ENCODE peak calls at places on chromosomes 16 and 17, in eight cellular contexts. One of them, this sample, is unnamed.
A peak's percentile ranks its signal among the peaks of the same experiment; 100 is the strongest.

GRCh38 chr16:31700200-31700529 is 172.5 kb downstream of the AHSP start:
- DNase-seq in IMR-90: no peak
- DNase-seq in choroid plexus epithelial cell: peak; percentile 67
- DNase-seq in PC-3: peak; percentile 82
- DNase-seq in body of pancreas: no peak
- DNase-seq in heart left ventricle: no peak
- DNase-seq in heart right ventricle: no peak
- DNase-seq in D721Med: peak; percentile 83
- DNase-seq in this sample: no peak

GRCh38 chr17:7930841-7931631 is 710 bp downstream of the TRAPPC1 start:
- DNase-seq in choroid plexus epithelial cell: peak; percentile 17
- DNase-seq in PC-3: no peak
- DNase-seq in heart left ventricle: no peak
- DNase-seq in heart right ventricle: no peak
- DNase-seq in IMR-90: no peak
- DNase-seq in body of pancreas: no peak
- DNase-seq in D721Med: no peak
- DNase-seq in this sample: no peak

GRCh38 chr16:6149031-6149430 is 1051.4 kb upstream of the EEF2KMT start:
- DNase-seq in body of pancreas: no peak
- DNase-seq in heart left ventricle: no peak
- DNase-seq in PC-3: no peak
- DNase-seq in heart right ventricle: no peak
- DNase-seq in D721Med: no peak
- DNase-seq in IMR-90: no peak
- DNase-seq in choroid plexus epithelial cell: no peak
- DNase-seq in this sample: no peak

GRCh38 chr17:77887464-77888241 is 70.8 kb upstream of the TNRC6C start:
- DNase-seq in heart right ventricle: peak; percentile 84
- DNase-seq in PC-3: no peak
- DNase-seq in D721Med: no peak
- DNase-seq in choroid plexus epithelial cell: peak; percentile 66
- DNase-seq in body of pancreas: peak; percentile 78
- DNase-seq in IMR-90: peak; percentile 76
- DNase-seq in heart left ventricle: peak; percentile 91
- DNase-seq in this sample: peak; percentile 60

GRCh38 chr17:19753049-19753444 is 4.9 kb upstream of the ALDH3A1 start:
- DNase-seq in choroid plexus epithelial cell: peak; percentile 51
- DNase-seq in D721Med: no peak
- DNase-seq in heart right ventricle: peak; percentile 67
- DNase-seq in body of pancreas: peak; percentile 66
- DNase-seq in IMR-90: peak; percentile 60
- DNase-seq in heart left ventricle: peak; percentile 86
- DNase-seq in PC-3: peak; percentile 99
- DNase-seq in this sample: no peak

GRCh38 chr17:55772086-55772485 is 21.2 kb downstream of the PCTP start:
- DNase-seq in heart left ventricle: no peak
- DNase-seq in D721Med: no peak
- DNase-seq in choroid plexus epithelial cell: no peak
- DNase-seq in PC-3: no peak
- DNase-seq in body of pancreas: no peak
- DNase-seq in heart right ventricle: no peak
- DNase-seq in IMR-90: no peak
- DNase-seq in this sample: no peak

GRCh38 chr17:38451840-38452529 is 23.7 kb downstream of the ARHGAP23 start:
- DNase-seq in IMR-90: peak; percentile 94
- DNase-seq in heart right ventricle: peak; percentile 69
- DNase-seq in heart left ventricle: no peak
- DNase-seq in choroid plexus epithelial cell: peak; percentile 82
- DNase-seq in D721Med: no peak
- DNase-seq in PC-3: no peak
- DNase-seq in body of pancreas: no peak
- DNase-seq in this sample: peak; percentile 45

GRCh38 chr17:37643829-37644228 is 583 bp upstream of the DDX52 start:
- DNase-seq in heart left ventricle: no peak
- DNase-seq in heart right ventricle: no peak
- DNase-seq in IMR-90: no peak
- DNase-seq in D721Med: no peak
- DNase-seq in PC-3: no peak
- DNase-seq in choroid plexus epithelial cell: no peak
- DNase-seq in body of pancreas: peak; percentile 43
- DNase-seq in this sample: no peak

GRCh38 chr17:12406623-12407228 is 259.0 kb upstream of the MYOCD start:
- DNase-seq in heart right ventricle: no peak
- DNase-seq in choroid plexus epithelial cell: peak; percentile 8
- DNase-seq in IMR-90: peak; percentile 18
- DNase-seq in D721Med: no peak
- DNase-seq in PC-3: no peak
- DNase-seq in body of pancreas: no peak
- DNase-seq in heart left ventricle: no peak
- DNase-seq in this sample: no peak

GRCh38 chr17:76726231-76726765 is at the start of gene JMJD6:
- DNase-seq in body of pancreas: peak; percentile 97
- DNase-seq in heart right ventricle: peak; percentile 97
- DNase-seq in heart left ventricle: peak; percentile 98
- DNase-seq in D721Med: peak; percentile 87
- DNase-seq in IMR-90: peak; percentile 95
- DNase-seq in choroid plexus epithelial cell: peak; percentile 96
- DNase-seq in PC-3: peak; percentile 97
- DNase-seq in this sample: peak; percentile 93

GRCh38 chr17:17344507-17345293 is 41.5 kb downstream of the NT5M start:
- DNase-seq in heart right ventricle: no peak
- DNase-seq in choroid plexus epithelial cell: no peak
- DNase-seq in heart left ventricle: no peak
- DNase-seq in body of pancreas: no peak
- DNase-seq in PC-3: no peak
- DNase-seq in IMR-90: no peak
- DNase-seq in D721Med: no peak
- DNase-seq in this sample: no peak

GRCh38 chr16:80990577-80990976 is 16.1 kb downstream of the CMC2 start:
- DNase-seq in heart right ventricle: no peak
- DNase-seq in heart left ventricle: no peak
- DNase-seq in body of pancreas: no peak
- DNase-seq in D721Med: no peak
- DNase-seq in PC-3: no peak
- DNase-seq in choroid plexus epithelial cell: no peak
- DNase-seq in IMR-90: no peak
- DNase-seq in this sample: no peak

GRCh38 chr16:22938647-22939046 is 124.7 kb downstream of the HS3ST2 start:
- DNase-seq in IMR-90: no peak
- DNase-seq in PC-3: peak; percentile 23
- DNase-seq in D721Med: no peak
- DNase-seq in body of pancreas: no peak
- DNase-seq in heart left ventricle: no peak
- DNase-seq in heart right ventricle: no peak
- DNase-seq in choroid plexus epithelial cell: no peak
- DNase-seq in this sample: no peak

GRCh38 chr16:84925092-84925772 is 86.1 kb downstream of the ZDHHC7 start:
- DNase-seq in heart right ventricle: peak; percentile 59
- DNase-seq in IMR-90: no peak
- DNase-seq in choroid plexus epithelial cell: peak; percentile 43
- DNase-seq in body of pancreas: peak; percentile 62
- DNase-seq in heart left ventricle: peak; percentile 64
- DNase-seq in D721Med: no peak
- DNase-seq in PC-3: peak; percentile 55
- DNase-seq in this sample: peak; percentile 61
- TF ChIP-seq CTCF in heart right ventricle: peak; percentile 85
- TF ChIP-seq CTCF in IMR-90: peak; percentile 63
- TF ChIP-seq CTCF in choroid plexus epithelial cell: peak; percentile 89
- TF ChIP-seq CTCF in body of pancreas: peak; percentile 74
- TF ChIP-seq CTCF in heart left ventricle: peak; percentile 82
- TF ChIP-seq CTCF in D721Med: peak; percentile 63
- TF ChIP-seq CTCF in PC-3: peak; percentile 92
- TF ChIP-seq CTCF in this sample: peak; percentile 84

DNA sequence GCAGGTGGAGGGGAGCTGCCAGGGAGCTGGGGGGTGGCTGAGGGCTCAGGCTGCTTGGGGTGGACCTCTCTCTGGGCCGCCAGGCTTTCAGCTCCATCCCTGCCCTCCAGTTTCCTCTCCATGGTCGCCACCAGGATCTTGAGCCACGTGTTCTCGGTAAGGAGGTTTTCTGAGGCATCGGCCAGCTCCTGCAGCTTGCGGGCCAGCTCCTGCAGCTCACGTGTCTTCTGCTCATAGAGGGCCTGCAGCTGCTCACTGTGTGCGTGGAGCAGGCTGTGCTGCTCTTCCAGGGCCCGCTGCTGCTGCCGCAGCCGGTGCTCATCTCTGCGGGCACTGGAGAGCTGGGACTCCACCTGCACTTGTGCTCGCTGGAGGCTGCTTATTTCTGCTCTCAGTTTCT is 11.0 kb downstream of the SNN start:
- DNase-seq in D721Med: no peak
- DNase-seq in IMR-90: no peak
- DNase-seq in heart right ventricle: no peak
- DNase-seq in body of pancreas: no peak
- DNase-seq in heart left ventricle: no peak
- DNase-seq in choroid plexus epithelial cell: no peak
- DNase-seq in PC-3: no peak
- DNase-seq in this sample: no peak
- TF ChIP-seq CTCF in D721Med: no peak
- TF ChIP-seq CTCF in IMR-90: no peak
- TF ChIP-seq CTCF in heart right ventricle: no peak
- TF ChIP-seq CTCF in body of pancreas: no peak
- TF ChIP-seq CTCF in heart left ventricle: no peak
- TF ChIP-seq CTCF in choroid plexus epithelial cell: no peak
- TF ChIP-seq CTCF in PC-3: no peak
- TF ChIP-seq CTCF in this sample: no peak

GRCh38 chr17:67016039-67016762 is 28.2 kb upstream of the CACNG1 start:
- DNase-seq in D721Med: no peak
- DNase-seq in heart right ventricle: no peak
- DNase-seq in choroid plexus epithelial cell: no peak
- DNase-seq in IMR-90: no peak
- DNase-seq in PC-3: no peak
- DNase-seq in heart left ventricle: no peak
- DNase-seq in body of pancreas: no peak
- DNase-seq in this sample: no peak
- TF ChIP-seq CTCF in D721Med: no peak
- TF ChIP-seq CTCF in heart right ventricle: no peak
- TF ChIP-seq CTCF in choroid plexus epithelial cell: no peak
- TF ChIP-seq CTCF in IMR-90: no peak
- TF ChIP-seq CTCF in PC-3: peak; percentile 10
- TF ChIP-seq CTCF in heart left ventricle: no peak
- TF ChIP-seq CTCF in body of pancreas: no peak
- TF ChIP-seq CTCF in this sample: no peak

DNA sequence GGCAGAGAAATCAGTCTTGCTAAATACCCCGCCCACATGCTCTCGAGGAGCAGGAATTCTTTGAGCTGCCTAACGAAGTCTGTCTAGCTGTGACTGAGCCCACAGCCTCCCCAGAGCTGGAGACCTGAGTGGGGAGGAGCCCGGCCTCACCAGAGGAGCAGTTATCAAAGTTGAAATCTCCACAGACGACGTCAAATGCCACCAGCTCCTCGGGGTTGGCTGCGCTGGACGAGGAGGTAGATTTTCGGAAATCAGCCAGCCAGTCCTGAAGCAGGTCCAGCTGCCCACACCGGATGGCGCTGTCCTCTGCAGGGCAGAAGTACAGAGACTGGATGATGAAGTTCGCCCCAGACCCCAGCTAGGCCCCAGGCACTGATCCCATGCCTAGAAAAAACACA is 53.8 kb downstream of the PRMT7 start:
- DNase-seq in body of pancreas: no peak
- DNase-seq in heart right ventricle: no peak
- DNase-seq in heart left ventricle: no peak
- DNase-seq in PC-3: no peak
- DNase-seq in IMR-90: peak; percentile 27
- DNase-seq in choroid plexus epithelial cell: peak; percentile 31
- DNase-seq in D721Med: no peak
- DNase-seq in this sample: no peak
- TF ChIP-seq CTCF in body of pancreas: no peak
- TF ChIP-seq CTCF in heart right ventricle: no peak
- TF ChIP-seq CTCF in heart left ventricle: no peak
- TF ChIP-seq CTCF in PC-3: peak; percentile 19
- TF ChIP-seq CTCF in IMR-90: peak; percentile 25
- TF ChIP-seq CTCF in choroid plexus epithelial cell: peak; percentile 36
- TF ChIP-seq CTCF in D721Med: no peak
- TF ChIP-seq CTCF in this sample: peak; percentile 27

GRCh38 chr16:50505714-50506542 is 42.3 kb upstream of the NKD1 start:
- DNase-seq in D721Med: no peak
- DNase-seq in PC-3: no peak
- DNase-seq in heart right ventricle: peak; percentile 11
- DNase-seq in choroid plexus epithelial cell: no peak
- DNase-seq in heart left ventricle: no peak
- DNase-seq in IMR-90: no peak
- DNase-seq in body of pancreas: no peak
- DNase-seq in this sample: peak; percentile 86

GRCh38 chr16:50507397-50507796 is 40.8 kb upstream of the NKD1 start:
- DNase-seq in D721Med: no peak
- DNase-seq in heart right ventricle: no peak
- DNase-seq in body of pancreas: no peak
- DNase-seq in IMR-90: no peak
- DNase-seq in PC-3: no peak
- DNase-seq in choroid plexus epithelial cell: no peak
- DNase-seq in heart left ventricle: no peak
- DNase-seq in this sample: no peak

GRCh38 chr16:50506543-50506937 is 41.7 kb upstream of the NKD1 start:
- DNase-seq in heart left ventricle: no peak
- DNase-seq in heart right ventricle: no peak
- DNase-seq in IMR-90: no peak
- DNase-seq in choroid plexus epithelial cell: no peak
- DNase-seq in D721Med: no peak
- DNase-seq in body of pancreas: no peak
- DNase-seq in PC-3: no peak
- DNase-seq in this sample: no peak

GRCh38 chr16:50505115-50505514 is 43.1 kb upstream of the NKD1 start:
- DNase-seq in body of pancreas: no peak
- DNase-seq in heart left ventricle: no peak
- DNase-seq in PC-3: no peak
- DNase-seq in choroid plexus epithelial cell: no peak
- DNase-seq in heart right ventricle: no peak
- DNase-seq in D721Med: no peak
- DNase-seq in IMR-90: no peak
- DNase-seq in this sample: no peak

GRCh38 chr16:50509521-50510341 is 38.5 kb upstream of the NKD1 start:
- DNase-seq in choroid plexus epithelial cell: peak; percentile 22
- DNase-seq in PC-3: peak; percentile 46
- DNase-seq in heart right ventricle: no peak
- DNase-seq in body of pancreas: no peak
- DNase-seq in IMR-90: peak; percentile 6
- DNase-seq in D721Med: no peak
- DNase-seq in heart left ventricle: no peak
- DNase-seq in this sample: no peak
- TF ChIP-seq CTCF in choroid plexus epithelial cell: peak; percentile 77
- TF ChIP-seq CTCF in PC-3: peak; percentile 81
- TF ChIP-seq CTCF in heart right ventricle: peak; percentile 25
- TF ChIP-seq CTCF in body of pancreas: peak; percentile 18
- TF ChIP-seq CTCF in IMR-90: peak; percentile 51
- TF ChIP-seq CTCF in D721Med: peak; percentile 65
- TF ChIP-seq CTCF in heart left ventricle: peak; percentile 19
- TF ChIP-seq CTCF in this sample: peak; percentile 57

GRCh38 chr17:3535253-3535995 is 22.2 kb downstream of the TRPV3 start:
- DNase-seq in PC-3: peak; percentile 77
- DNase-seq in D721Med: no peak
- DNase-seq in choroid plexus epithelial cell: peak; percentile 85
- DNase-seq in heart left ventricle: peak; percentile 69
- DNase-seq in heart right ventricle: peak; percentile 44
- DNase-seq in body of pancreas: peak; percentile 49
- DNase-seq in IMR-90: peak; percentile 62
- DNase-seq in this sample: peak; percentile 83
- TF ChIP-seq CTCF in PC-3: peak; percentile 74
- TF ChIP-seq CTCF in D721Med: peak; percentile 28
- TF ChIP-seq CTCF in choroid plexus epithelial cell: peak; percentile 62
- TF ChIP-seq CTCF in heart left ventricle: peak; percentile 55
- TF ChIP-seq CTCF in heart right ventricle: peak; percentile 72
- TF ChIP-seq CTCF in body of pancreas: peak; percentile 56
- TF ChIP-seq CTCF in IMR-90: peak; percentile 71
- TF ChIP-seq CTCF in this sample: peak; percentile 73

This sample was measured in glutamatergic neuron.